ENCODE peak calls at places on chromosomes 16 and 17, in five cellular contexts. One of them, this sample, is unnamed.

GRCh38 chr17:74552037-74552436 is 6.1 kb upstream of the CD300C start:
- DNase-seq in H1: no peak
- DNase-seq in HCT116: no peak
- DNase-seq in K562: no peak
- DNase-seq in GM12878: no peak
- DNase-seq in this sample: no peak

GRCh38 chr17:27741361-27741861 is 58.9 kb downstream of the NOS2 start:
- DNase-seq in H1: peak
- DNase-seq in HCT116: no peak
- DNase-seq in K562: no peak
- DNase-seq in GM12878: no peak
- DNase-seq in this sample: no peak

GRCh38 chr17:3695723-3696411 is at the start of gene P2RX5:
- DNase-seq in H1: peak
- DNase-seq in HCT116: no peak
- DNase-seq in K562: peak
- DNase-seq in GM12878: no peak
- DNase-seq in this sample: no peak

GRCh38 chr16:14186007-14186953 is 115.2 kb downstream of the MRTFB start:
- DNase-seq in H1: peak
- DNase-seq in HCT116: no peak
- DNase-seq in K562: peak
- DNase-seq in GM12878: no peak
- DNase-seq in this sample: no peak

GRCh38 chr17:22507823-22508222 is 815.5 kb downstream of the KCNJ18 start:
- DNase-seq in H1: no peak
- DNase-seq in HCT116: no peak
- DNase-seq in K562: peak
- DNase-seq in GM12878: no peak
- DNase-seq in this sample: no peak

GRCh38 chr17:79707931-79708891 is 22.5 kb upstream of the ENPP7 start:
- DNase-seq in H1: peak
- DNase-seq in HCT116: peak
- DNase-seq in K562: peak
- DNase-seq in GM12878: no peak
- DNase-seq in this sample: peak

GRCh38 chr17:20173091-20173490 is 163.9 kb downstream of the SPECC1 start:
- DNase-seq in H1: no peak
- DNase-seq in HCT116: no peak
- DNase-seq in K562: no peak
- DNase-seq in GM12878: no peak
- DNase-seq in this sample: no peak

GRCh38 chr16:89983550-89983949 is 35.0 kb downstream of the DEF8 start:
- DNase-seq in H1: no peak
- DNase-seq in HCT116: no peak
- DNase-seq in K562: no peak
- DNase-seq in GM12878: no peak
- DNase-seq in this sample: no peak

GRCh38 chr17:2929881-2930533 is 133.4 kb downstream of the OR1D5 start:
- DNase-seq in H1: peak
- DNase-seq in HCT116: peak
- DNase-seq in K562: peak
- DNase-seq in GM12878: no peak
- DNase-seq in this sample: no peak

GRCh38 chr17:75090871-75091854 is 3.4 kb downstream of the SLC16A5 start:
- DNase-seq in H1: no peak
- DNase-seq in HCT116: no peak
- DNase-seq in K562: peak
- DNase-seq in GM12878: no peak
- DNase-seq in this sample: no peak

GRCh38 chr16:47139561-47140185 is 4.1 kb downstream of the NETO2 start:
- DNase-seq in H1: no peak
- DNase-seq in HCT116: no peak
- DNase-seq in K562: no peak
- DNase-seq in GM12878: no peak
- DNase-seq in this sample: no peak

GRCh38 chr16:75323198-75323597 is 71.8 kb upstream of the BCAR1 start:
- DNase-seq in H1: no peak
- DNase-seq in HCT116: no peak
- DNase-seq in K562: no peak
- DNase-seq in GM12878: no peak
- DNase-seq in this sample: no peak

GRCh38 chr17:80220709-80221215 is 535 bp downstream of the SLC26A11 start:
- DNase-seq in H1: peak
- DNase-seq in HCT116: no peak
- DNase-seq in K562: no peak
- DNase-seq in GM12878: no peak
- DNase-seq in this sample: no peak

GRCh38 chr16:66581246-66581952 is 2.1 kb downstream of the CMTM2 start:
- DNase-seq in H1: no peak
- DNase-seq in HCT116: no peak
- DNase-seq in K562: no peak
- DNase-seq in GM12878: no peak
- DNase-seq in this sample: no peak

GRCh38 chr17:28554565-28554964 is 2.1 kb upstream of the UNC119 start:
- DNase-seq in H1: no peak
- DNase-seq in HCT116: no peak
- DNase-seq in K562: no peak
- DNase-seq in GM12878: no peak
- DNase-seq in this sample: no peak

GRCh38 chr17:21289902-21290571 is 5.5 kb downstream of the MAP2K3 start:
- DNase-seq in H1: no peak
- DNase-seq in HCT116: no peak
- DNase-seq in K562: no peak
- DNase-seq in GM12878: no peak
- DNase-seq in this sample: no peak

GRCh38 chr16:49179714-49180330 is 101.8 kb downstream of the CBLN1 start:
- DNase-seq in H1: no peak
- DNase-seq in HCT116: no peak
- DNase-seq in K562: no peak
- DNase-seq in GM12878: no peak
- DNase-seq in this sample: no peak

GRCh38 chr16:54651851-54652770 is 278.6 kb upstream of the IRX5 start:
- DNase-seq in H1: no peak
- DNase-seq in HCT116: no peak
- DNase-seq in K562: no peak
- DNase-seq in GM12878: no peak
- DNase-seq in this sample: no peak

GRCh38 chr17:66398617-66399016 is 96.2 kb downstream of the PRKCA start:
- DNase-seq in H1: no peak
- DNase-seq in HCT116: no peak
- DNase-seq in K562: no peak
- DNase-seq in GM12878: no peak
- DNase-seq in this sample: no peak

GRCh38 chr16:31493506-31494125 is 10.7 kb downstream of the SLC5A2 start:
- DNase-seq in H1: no peak
- DNase-seq in HCT116: no peak
- DNase-seq in K562: no peak
- DNase-seq in GM12878: no peak
- DNase-seq in this sample: no peak

GRCh38 chr17:50274142-50274944 is at the start of gene TMEM92:
- DNase-seq in H1: peak
- DNase-seq in HCT116: peak
- DNase-seq in K562: peak
- DNase-seq in GM12878: no peak
- DNase-seq in this sample: no peak

GRCh38 chr16:5215911-5216310 is 118.3 kb upstream of the EEF2KMT start:
- DNase-seq in H1: no peak
- DNase-seq in HCT116: no peak
- DNase-seq in K562: no peak
- DNase-seq in GM12878: no peak
- DNase-seq in this sample: no peak

GRCh38 chr16:23835390-23836077 is at the start of gene PRKCB:
- DNase-seq in H1: peak
- DNase-seq in HCT116: no peak
- DNase-seq in K562: peak
- DNase-seq in GM12878: no peak
- DNase-seq in this sample: no peak

GRCh38 chr16:24188143-24188542 is 68.0 kb upstream of the CACNG3 start:
- DNase-seq in H1: no peak
- DNase-seq in HCT116: no peak
- DNase-seq in K562: no peak
- DNase-seq in GM12878: no peak
- DNase-seq in this sample: no peak

DNA sequence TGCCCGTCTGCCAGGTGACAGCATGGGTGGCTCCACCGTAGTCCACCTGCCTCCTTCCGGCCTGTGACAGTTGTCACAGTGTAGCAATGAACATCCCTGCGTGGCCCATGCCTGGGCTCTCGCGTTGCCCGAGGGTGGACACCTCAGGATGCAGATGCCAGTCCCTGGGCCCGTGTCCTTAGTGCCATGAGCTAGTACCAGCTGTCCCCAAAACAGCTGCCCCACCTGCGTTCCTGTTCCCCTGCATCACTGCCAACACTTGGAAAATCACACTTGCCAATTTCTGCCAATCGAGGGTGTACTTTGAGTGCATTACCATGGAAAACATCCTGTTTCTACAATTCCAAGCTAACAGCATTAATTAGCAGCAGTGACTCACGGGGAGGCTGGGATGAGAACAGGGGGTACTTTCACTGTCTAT is 9.0 kb upstream of the C16orf95 start:
- DNase-seq in H1: no peak
- DNase-seq in HCT116: no peak
- DNase-seq in K562: no peak
- DNase-seq in GM12878: no peak
- DNase-seq in this sample: no peak
- TF ChIP-seq SIN3A in H1: no peak
- TF ChIP-seq SIN3A in HCT116: no peak
- TF ChIP-seq SIN3A in K562: no peak
- TF ChIP-seq SIN3A in GM12878: no peak
- TF ChIP-seq SIN3A in this sample: no peak

DNA sequence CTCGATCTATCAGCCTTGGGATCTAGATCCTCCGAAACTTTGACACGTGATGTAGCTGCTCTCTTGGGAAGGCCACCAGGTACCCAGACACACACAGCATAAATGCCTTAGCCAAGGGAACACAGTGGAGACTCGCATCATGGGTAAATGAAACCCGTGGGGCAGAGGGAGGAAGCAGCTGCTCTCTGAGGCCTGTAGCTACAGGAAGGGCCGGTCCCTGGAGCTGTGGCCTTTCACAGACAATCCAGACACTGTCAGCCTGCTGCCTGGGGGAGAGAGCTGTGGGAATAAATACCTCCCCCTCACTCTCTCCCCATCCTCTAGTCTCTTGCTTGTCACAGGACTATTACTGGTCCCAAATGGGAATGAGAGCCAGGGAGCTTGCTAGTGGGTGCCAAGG is 351.2 kb downstream of the UTP18 start:
- DNase-seq in H1: no peak
- DNase-seq in HCT116: no peak
- DNase-seq in K562: no peak
- DNase-seq in GM12878: no peak
- DNase-seq in this sample: no peak
- H3K27ac ChIP-seq in H1: no peak
- H3K27ac ChIP-seq in HCT116: no peak
- H3K27ac ChIP-seq in K562: no peak
- H3K27ac ChIP-seq in GM12878: no peak
- H3K27ac ChIP-seq in this sample: no peak

GRCh38 chr17:33628500-33629336 is 335.6 kb upstream of the ASIC2 start:
- DNase-seq in H1: no peak
- DNase-seq in HCT116: no peak
- DNase-seq in K562: no peak
- DNase-seq in GM12878: no peak
- DNase-seq in this sample: no peak
- H3K4me3 ChIP-seq in H1: no peak
- H3K4me3 ChIP-seq in HCT116: no peak
- H3K4me3 ChIP-seq in K562: no peak
- H3K4me3 ChIP-seq in GM12878: no peak
- H3K4me3 ChIP-seq in this sample: no peak

GRCh38 chr16:11136600-11136999 is 119.4 kb downstream of the SOCS1 start:
- DNase-seq in H1: no peak
- DNase-seq in HCT116: no peak
- DNase-seq in K562: no peak
- DNase-seq in GM12878: no peak
- DNase-seq in this sample: no peak

GRCh38 chr16:11133344-11133921 is 122.6 kb downstream of the SOCS1 start:
- DNase-seq in H1: no peak
- DNase-seq in HCT116: peak
- DNase-seq in K562: peak
- DNase-seq in GM12878: no peak
- DNase-seq in this sample: peak

GRCh38 chr16:11134722-11135121 is 121.3 kb downstream of the SOCS1 start:
- DNase-seq in H1: no peak
- DNase-seq in HCT116: no peak
- DNase-seq in K562: no peak
- DNase-seq in GM12878: no peak
- DNase-seq in this sample: no peak

GRCh38 chr16:11138026-11138768 is 117.8 kb downstream of the SOCS1 start:
- DNase-seq in H1: no peak
- DNase-seq in HCT116: no peak
- DNase-seq in K562: no peak
- DNase-seq in GM12878: no peak
- DNase-seq in this sample: no peak

GRCh38 chr16:11135167-11135973 is 120.6 kb downstream of the SOCS1 start:
- DNase-seq in H1: no peak
- DNase-seq in HCT116: no peak
- DNase-seq in K562: no peak
- DNase-seq in GM12878: no peak
- DNase-seq in this sample: no peak
- TF ChIP-seq SIN3A in H1: no peak
- TF ChIP-seq SIN3A in HCT116: no peak
- TF ChIP-seq SIN3A in K562: no peak
- TF ChIP-seq SIN3A in GM12878: no peak
- TF ChIP-seq SIN3A in this sample: no peak

GRCh38 chr16:51430716-51431369 is 279.8 kb upstream of the SALL1 start:
- DNase-seq in H1: no peak
- DNase-seq in HCT116: no peak
- DNase-seq in K562: no peak
- DNase-seq in GM12878: no peak
- DNase-seq in this sample: no peak
- H3K27ac ChIP-seq in H1: no peak
- H3K27ac ChIP-seq in HCT116: no peak
- H3K27ac ChIP-seq in K562: no peak
- H3K27ac ChIP-seq in GM12878: no peak
- H3K27ac ChIP-seq in this sample: no peak

GRCh38 chr17:1231456-1231855 is 38.8 kb upstream of the BHLHA9 start:
- DNase-seq in H1: no peak
- DNase-seq in HCT116: no peak
- DNase-seq in K562: no peak
- DNase-seq in GM12878: no peak
- DNase-seq in this sample: no peak
- H3K4me3 ChIP-seq in H1: no peak
- H3K4me3 ChIP-seq in HCT116: no peak
- H3K4me3 ChIP-seq in K562: no peak
- H3K4me3 ChIP-seq in GM12878: no peak
- H3K4me3 ChIP-seq in this sample: no peak

GRCh38 chr17:77488531-77489238 is 347.9 kb downstream of the SEC14L1 start:
- DNase-seq in H1: no peak
- DNase-seq in HCT116: no peak
- DNase-seq in K562: no peak
- DNase-seq in GM12878: no peak
- DNase-seq in this sample: no peak

GRCh38 chr17:77485089-77485833 is 344.5 kb downstream of the SEC14L1 start:
- DNase-seq in H1: no peak
- DNase-seq in HCT116: no peak
- DNase-seq in K562: no peak
- DNase-seq in GM12878: no peak
- DNase-seq in this sample: no peak

GRCh38 chr17:77487677-77488530 is 347.1 kb downstream of the SEC14L1 start:
- DNase-seq in H1: no peak
- DNase-seq in HCT116: no peak
- DNase-seq in K562: no peak
- DNase-seq in GM12878: no peak
- DNase-seq in this sample: no peak

GRCh38 chr17:77489239-77489897 is 348.6 kb downstream of the SEC14L1 start:
- DNase-seq in H1: no peak
- DNase-seq in HCT116: no peak
- DNase-seq in K562: no peak
- DNase-seq in GM12878: no peak
- DNase-seq in this sample: no peak

GRCh38 chr17:77487211-77487629 is 346.5 kb downstream of the SEC14L1 start:
- DNase-seq in H1: no peak
- DNase-seq in HCT116: no peak
- DNase-seq in K562: no peak
- DNase-seq in GM12878: no peak
- DNase-seq in this sample: no peak
- TF ChIP-seq SIN3A in H1: no peak
- TF ChIP-seq SIN3A in HCT116: no peak
- TF ChIP-seq SIN3A in K562: no peak
- TF ChIP-seq SIN3A in GM12878: no peak
- TF ChIP-seq SIN3A in this sample: no peak